ENCODE peak calls at places on chromosomes 12 and 14, in four cellular contexts. P is GM10248, A is NCI-H510A treated with DMSO at 0.1 percent for 48 hours, Z is lung microvascular endothelial cell. H is an unnamed sample.

GRCh38 chr12:85325452-85325851 is 45.4 kb downstream of the ALX1 start:
- DNase-seq in P (no peak), Z (no peak), A (no peak), H (peak)

GRCh38 chr14:52429451-52429850 is 115.3 kb downstream of the PTGER2 start:
- DNase-seq in A (no peak), P (no peak), Z (no peak), H (no peak)

GRCh38 chr12:130456375-130457199 is 118.9 kb downstream of the PIWIL1 start:
- DNase-seq in Z (no peak), P (no peak), A (peak), H (no peak)

GRCh38 chr12:80895240-80895639 is 42.5 kb downstream of the LIN7A start:
- DNase-seq in P (no peak), A (no peak), Z (no peak), H (no peak)

GRCh38 chr14:22650960-22651521 is 6.9 kb upstream of the OR6J1 start:
- DNase-seq in Z (no peak), A (no peak), P (no peak), H (no peak)

GRCh38 chr12:82651489-82651888 is 35.2 kb upstream of the TMTC2 start:
- DNase-seq in P (no peak), Z (no peak), A (peak), H (no peak)

GRCh38 chr12:75578546-75578945 is 67.1 kb upstream of the KRR1 start:
- DNase-seq in A (peak), P (no peak), Z (no peak), H (no peak)

GRCh38 chr14:101033446-101034165 is 130.1 kb upstream of the RTL1 start:
- DNase-seq in A (no peak), P (no peak), Z (no peak), H (no peak)

GRCh38 chr12:94219622-94220302 is 71.4 kb downstream of the PLXNC1 start:
- DNase-seq in P (no peak), A (no peak), Z (no peak), H (no peak)

GRCh38 chr12:121038861-121039654 is at the start of gene OASL:
- DNase-seq in A (no peak), P (peak), Z (peak), H (no peak)

GRCh38 chr14:94337274-94337673 is 14.1 kb upstream of the SERPINA6 start:
- DNase-seq in Z (no peak), P (no peak), A (no peak), H (no peak)

GRCh38 chr12:110998165-110998564 is 77.8 kb upstream of the MYL2 start:
- DNase-seq in P (no peak), A (no peak), Z (no peak), H (no peak)

GRCh38 chr14:91692075-91692474 is 39.8 kb downstream of the CATSPERB start:
- DNase-seq in Z (no peak), P (no peak), A (no peak), H (no peak)

GRCh38 chr12:25801621-25802243 is 156.8 kb upstream of the RASSF8 start:
- DNase-seq in Z (no peak), A (no peak), P (no peak), H (no peak)

GRCh38 chr14:53528114-53528513 is 375.0 kb upstream of the DDHD1 start:
- DNase-seq in A (no peak), Z (no peak), P (no peak), H (no peak)

GRCh38 chr14:63454863-63455622 is 88.1 kb downstream of the PPP2R5E start:
- DNase-seq in Z (no peak), A (no peak), P (no peak), H (no peak)

GRCh38 chr14:44404021-44404420 is 103.1 kb downstream of the FSCB start:
- DNase-seq in A (no peak), Z (no peak), P (no peak), H (no peak)

GRCh38 chr14:39181693-39182047 is 6.6 kb downstream of the PNN start:
- DNase-seq in Z (no peak), A (no peak), P (no peak), H (no peak)

GRCh38 chr14:32702571-32702970 is 236.1 kb upstream of the NPAS3 start:
- DNase-seq in A (no peak), P (peak), Z (peak), H (peak)

GRCh38 chr12:124152733-124153132 is 142.2 kb upstream of the RFLNA start:
- DNase-seq in Z (no peak), A (no peak), P (no peak), H (no peak)

GRCh38 chr12:125533434-125534029 is 468.3 kb downstream of the AACS start:
- DNase-seq in P (peak), Z (peak), A (peak), H (peak)

GRCh38 chr14:26163761-26164160 is 434.1 kb downstream of the NOVA1 start:
- DNase-seq in A (peak), Z (peak), P (no peak), H (no peak)

GRCh38 chr14:95348395-95349080 is 28.8 kb upstream of the CLMN start:
- DNase-seq in P (no peak), Z (no peak), A (no peak), H (no peak)